ENCODE peak calls at places on chromosome 1, in four cellular contexts. C is right atrium auricular region, A is heart left ventricle, E is IMR-90. L is an unnamed sample.

GRCh38 chr1:222455188-222455879 is 92.6 kb downstream of the HHIPL2 start:
- DNase-seq in E (peak), A (peak), C (peak), L (peak)

GRCh38 chr1:201649776-201650607 is 111.1 kb downstream of the NAV1 start:
- DNase-seq in A (peak), E (peak), C (peak), L (peak)

GRCh38 chr1:223834660-223835263 is 11.0 kb downstream of the TP53BP2 start:
- DNase-seq in C (no peak), E (peak), A (no peak), L (peak)

GRCh38 chr1:172298146-172298545 is 122.3 kb upstream of the C1orf105 start:
- DNase-seq in E (no peak), C (no peak), A (no peak), L (peak)

GRCh38 chr1:207398986-207399385 is 55.1 kb upstream of the CR2 start:
- DNase-seq in E (no peak), C (no peak), A (no peak), L (no peak)

GRCh38 chr1:57024855-57025254 is 59.0 kb upstream of the C8B start:
- DNase-seq in C (no peak), E (no peak), A (no peak), L (no peak)

GRCh38 chr1:25703671-25704637 is 87.4 kb downstream of the MAN1C1 start:
- DNase-seq in C (no peak), E (no peak), A (no peak), L (no peak)

GRCh38 chr1:88462481-88463261 is 221.4 kb upstream of the PKN2 start:
- DNase-seq in A (peak), C (no peak), E (peak), L (peak)

DNA sequence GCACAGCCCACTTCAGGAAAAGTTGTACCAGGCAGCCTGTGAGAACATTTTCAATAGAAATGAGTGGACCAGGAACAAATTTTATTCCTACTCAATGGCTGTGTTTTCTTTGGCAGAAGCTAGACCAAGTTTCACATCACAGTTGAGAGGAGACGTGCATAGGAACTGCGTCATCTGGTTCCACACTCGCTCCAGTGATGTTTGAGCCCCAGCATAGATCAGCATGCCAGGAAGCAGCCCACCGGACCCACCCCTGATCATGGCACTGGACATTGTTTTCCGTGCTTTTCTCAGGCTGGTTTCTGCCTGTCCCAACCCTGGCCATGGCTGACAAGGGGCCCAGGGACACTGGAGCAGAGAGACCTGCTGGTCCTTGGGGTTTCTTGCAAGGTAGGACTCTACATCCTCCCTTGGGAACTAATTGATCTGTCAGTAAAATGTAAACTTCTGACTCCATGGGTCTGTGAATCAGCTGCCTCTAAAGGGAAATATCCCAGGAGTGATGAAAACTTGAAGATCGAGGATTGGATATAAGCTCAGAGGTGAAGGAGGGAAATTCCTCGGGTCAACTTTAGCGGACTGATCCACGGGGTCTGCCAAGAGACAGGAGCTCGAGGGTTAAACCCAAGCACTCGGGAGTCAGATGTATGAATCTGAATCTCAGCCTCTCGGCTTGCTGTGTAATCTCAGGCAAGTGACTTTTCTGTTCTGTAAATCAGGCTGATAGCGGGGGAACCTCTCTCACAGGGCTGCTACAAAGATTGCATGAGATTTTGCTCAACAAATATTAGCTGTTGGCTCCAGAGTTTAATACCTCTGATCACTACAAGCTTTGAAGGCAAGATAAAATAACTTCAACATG is 35.7 kb downstream of the NEK2 start:
- DNase-seq in A (no peak), C (no peak), E (peak), L (peak)
- H3K4me3 ChIP-seq in A (no peak), C (no peak), E (peak), L (peak)

GRCh38 chr1:212554401-212554800 is 54.2 kb upstream of the ATF3 start:
- DNase-seq in A (no peak), C (no peak), E (peak), L (no peak)

GRCh38 chr1:212558665-212559480 is 49.7 kb upstream of the ATF3 start:
- DNase-seq in C (peak), A (peak), E (peak), L (peak)

GRCh38 chr1:212555426-212555825 is 53.1 kb upstream of the ATF3 start:
- DNase-seq in A (no peak), E (no peak), C (no peak), L (no peak)

GRCh38 chr1:212557739-212558664 is 50.6 kb upstream of the ATF3 start:
- DNase-seq in A (peak), E (peak), C (peak), L (peak)

GRCh38 chr1:212556822-212557549 is 51.6 kb upstream of the ATF3 start:
- DNase-seq in E (no peak), A (no peak), C (no peak), L (no peak)
- H3K4me3 ChIP-seq in E (no peak), A (no peak), C (no peak), L (no peak)

GRCh38 chr1:162193815-162194214 is 124.3 kb downstream of the NOS1AP start:
- DNase-seq in A (no peak), E (no peak), C (no peak), L (no peak)
- H3K4me3 ChIP-seq in A (no peak), E (no peak), C (no peak), L (no peak)

DNA sequence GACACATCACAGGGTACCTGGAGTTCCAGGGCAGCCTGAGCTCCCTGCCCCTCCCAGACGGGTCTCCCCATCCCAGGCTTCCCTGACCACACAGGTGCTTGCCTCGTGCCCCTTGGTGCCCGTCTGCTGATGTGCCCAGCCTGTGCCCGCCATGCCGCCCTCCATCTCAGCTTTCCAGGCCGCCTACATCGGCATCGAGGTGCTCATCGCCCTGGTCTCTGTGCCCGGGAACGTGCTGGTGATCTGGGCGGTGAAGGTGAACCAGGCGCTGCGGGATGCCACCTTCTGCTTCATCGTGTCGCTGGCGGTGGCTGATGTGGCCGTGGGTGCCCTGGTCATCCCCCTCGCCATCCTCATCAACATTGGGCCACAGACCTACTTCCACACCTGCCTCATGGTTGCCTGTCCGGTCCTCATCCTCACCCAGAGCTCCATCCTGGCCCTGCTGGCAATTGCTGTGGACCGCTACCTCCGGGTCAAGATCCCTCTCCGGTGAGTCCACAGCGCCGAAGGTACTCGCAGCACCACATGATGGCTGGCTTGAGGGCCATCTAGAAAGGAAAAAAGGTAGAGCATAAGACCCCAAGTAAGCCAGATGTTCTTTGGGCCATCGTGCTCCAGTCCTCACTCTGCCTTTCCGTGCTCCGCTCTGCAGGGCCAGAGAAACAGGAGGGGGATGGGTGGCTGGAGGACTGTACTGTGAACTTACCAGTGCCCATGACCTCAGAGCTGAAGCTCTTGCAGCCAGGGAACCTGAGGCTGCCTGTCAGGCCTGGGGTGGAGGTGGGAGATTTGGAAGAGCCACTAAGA is 1.4 kb downstream of the ADORA1 start:
- DNase-seq in C (peak), E (no peak), A (peak), L (no peak)
- H3K4me3 ChIP-seq in C (peak), E (no peak), A (peak), L (peak)

DNA sequence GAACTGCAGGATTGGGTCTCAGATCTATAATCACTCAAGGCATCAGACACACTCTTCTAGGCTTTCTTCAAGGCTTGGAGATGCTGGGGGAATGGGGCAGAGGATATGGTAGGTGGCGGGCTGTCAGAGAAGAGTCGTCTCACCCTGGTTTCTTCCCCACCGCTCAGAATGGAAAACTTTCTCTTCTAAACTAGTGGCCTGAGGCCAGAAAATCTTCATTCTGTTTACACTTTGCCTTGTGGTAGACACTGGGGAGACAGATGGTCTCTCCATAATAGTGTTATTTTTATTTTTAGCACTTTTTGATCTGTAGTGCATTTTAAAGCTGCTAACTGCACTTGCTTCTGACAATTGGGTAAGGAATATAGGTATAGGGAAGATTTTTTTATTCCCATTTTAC is 2.6 kb downstream of the PRELP start:
- DNase-seq in C (no peak), A (no peak), E (no peak), L (peak)
- H3K4me3 ChIP-seq in C (peak), A (peak), E (no peak), L (no peak)

GRCh38 chr1:154236855-154237254 is 16.1 kb downstream of the UBAP2L start:
- DNase-seq in C (no peak), A (no peak), E (no peak), L (no peak)
- H3K4me3 ChIP-seq in C (no peak), A (no peak), E (no peak), L (no peak)